ENCODE peak calls at places on chromosomes 7 and 10, in nine cellular contexts. S is heart right ventricle, D is body of pancreas, T is bronchial epithelial cell, Y is cardiac muscle cell, H is AG04449, L is AG04450, V is Calu3, B is HFF-Myc. C is an unnamed sample.

GRCh38 chr7:43204081-43204480 is 91.6 kb downstream of the HECW1 start:
- DNase-seq in S (no peak), D (no peak), T (peak), Y (peak), H (peak), L (peak), V (no peak), B (no peak), C (peak)

GRCh38 chr7:33411000-33411399 is 281.6 kb downstream of the BBS9 start:
- DNase-seq in S (no peak), D (no peak), T (no peak), Y (no peak), H (no peak), L (no peak), V (no peak), B (no peak), C (no peak)

GRCh38 chr7:41916450-41916927 is 213.6 kb upstream of the INHBA start:
- DNase-seq in S (no peak), D (no peak), T (peak), Y (peak), H (peak), L (peak), V (no peak), B (peak), C (peak)

GRCh38 chr10:47009215-47009838 is 98.1 kb downstream of the PTPN20 start:
- DNase-seq in S (no peak), D (no peak), T (no peak), Y (no peak), H (no peak), L (no peak), V (no peak), B (no peak), C (no peak)

GRCh38 chr7:3589756-3590155 is 288.7 kb downstream of the SDK1 start:
- DNase-seq in S (no peak), D (no peak), T (peak), Y (no peak), H (no peak), L (no peak), V (no peak), B (no peak), C (no peak)

GRCh38 chr10:47379445-47379785 is 4.7 kb downstream of the ZNF488 start:
- DNase-seq in S (no peak), D (no peak), T (no peak), Y (no peak), H (no peak), L (no peak), V (no peak), B (no peak), C (no peak)

GRCh38 chr10:48235501-48235900 is 39.0 kb downstream of the FRMPD2 start:
- DNase-seq in S (no peak), D (no peak), T (no peak), Y (no peak), H (no peak), L (no peak), V (no peak), B (no peak), C (no peak)

GRCh38 chr7:34750209-34750608 is 92.2 kb downstream of the NPSR1 start:
- DNase-seq in S (no peak), D (no peak), T (no peak), Y (no peak), H (no peak), L (no peak), V (no peak), B (no peak), C (no peak)

GRCh38 chr7:117582219-117582704 is 102.4 kb downstream of the CFTR start:
- DNase-seq in S (peak), D (peak), T (peak), Y (peak), H (peak), L (peak), V (no peak), B (no peak), C (peak)

GRCh38 chr7:150863946-150864345 is 11.6 kb downstream of the AOC1 start:
- DNase-seq in S (no peak), D (no peak), T (no peak), Y (no peak), H (no peak), L (no peak), V (no peak), B (no peak), C (no peak)

GRCh38 chr10:89147256-89147655 is 59.9 kb downstream of the CH25H start:
- DNase-seq in S (no peak), D (no peak), T (peak), Y (peak), H (peak), L (peak), V (no peak), B (no peak), C (peak)

GRCh38 chr10:77392851-77393250 is 244.8 kb downstream of the KCNMA1 start:
- DNase-seq in S (no peak), D (no peak), T (peak), Y (peak), H (peak), L (peak), V (peak), B (peak), C (peak)

GRCh38 chr7:115676080-115676479 is 354.5 kb downstream of the TFEC start:
- DNase-seq in S (no peak), D (no peak), T (peak), Y (peak), H (no peak), L (peak), V (peak), B (no peak), C (no peak)

GRCh38 chr7:114086906-114087651 is 168.3 kb upstream of the PPP1R3A start:
- DNase-seq in S (no peak), D (peak), T (no peak), Y (peak), H (no peak), L (no peak), V (peak), B (no peak), C (no peak)

GRCh38 chr7:2452074-2452507 is 24.1 kb downstream of the GRIFIN start:
- DNase-seq in S (no peak), D (no peak), T (no peak), Y (peak), H (no peak), L (no peak), V (peak), B (no peak), C (no peak)

GRCh38 chr7:69399038-69399800 is 199.1 kb upstream of the AUTS2 start:
- DNase-seq in S (no peak), D (no peak), T (no peak), Y (peak), H (no peak), L (no peak), V (no peak), B (no peak), C (peak)

GRCh38 chr10:58701398-58702135 is 188.9 kb downstream of the BICC1 start:
- DNase-seq in S (no peak), D (no peak), T (peak), Y (peak), H (peak), L (peak), V (no peak), B (peak), C (peak)

GRCh38 chr10:47035447-47036337 is 124.5 kb downstream of the PTPN20 start:
- DNase-seq in S (no peak), D (peak), T (no peak), Y (no peak), H (no peak), L (no peak), V (no peak), B (no peak), C (no peak)

GRCh38 chr10:103439776-103440175 is 12.4 kb downstream of the CALHM2 start:
- DNase-seq in S (no peak), D (no peak), T (no peak), Y (no peak), H (no peak), L (no peak), V (no peak), B (no peak), C (no peak)

GRCh38 chr10:30510184-30510931 is 76.4 kb downstream of the MAP3K8 start:
- DNase-seq in S (no peak), D (peak), T (peak), Y (peak), H (no peak), L (no peak), V (peak), B (no peak), C (peak)

GRCh38 chr7:25950488-25951413 is 201.2 kb upstream of the NFE2L3 start:
- DNase-seq in S (peak), D (peak), T (peak), Y (peak), H (no peak), L (no peak), V (peak), B (no peak), C (peak)

GRCh38 chr7:12228024-12228423 is 16.9 kb downstream of the TMEM106B start:
- DNase-seq in S (no peak), D (no peak), T (no peak), Y (no peak), H (no peak), L (no peak), V (no peak), B (no peak), C (no peak)

GRCh38 chr10:78429994-78430393 is 396.3 kb downstream of the RPS24 start:
- DNase-seq in S (no peak), D (no peak), T (no peak), Y (no peak), H (no peak), L (no peak), V (no peak), B (no peak), C (no peak)

GRCh38 chr10:78433722-78434535 is 400.3 kb downstream of the RPS24 start:
- DNase-seq in S (no peak), D (peak), T (no peak), Y (no peak), H (no peak), L (no peak), V (no peak), B (no peak), C (no peak)

GRCh38 chr10:78433063-78433717 is 399.5 kb downstream of the RPS24 start:
- DNase-seq in S (no peak), D (peak), T (no peak), Y (no peak), H (no peak), L (no peak), V (no peak), B (no peak), C (no peak)

GRCh38 chr10:78434886-78435285 is 401.2 kb downstream of the RPS24 start:
- DNase-seq in S (no peak), D (peak), T (no peak), Y (no peak), H (no peak), L (no peak), V (no peak), B (no peak), C (no peak)

DNA sequence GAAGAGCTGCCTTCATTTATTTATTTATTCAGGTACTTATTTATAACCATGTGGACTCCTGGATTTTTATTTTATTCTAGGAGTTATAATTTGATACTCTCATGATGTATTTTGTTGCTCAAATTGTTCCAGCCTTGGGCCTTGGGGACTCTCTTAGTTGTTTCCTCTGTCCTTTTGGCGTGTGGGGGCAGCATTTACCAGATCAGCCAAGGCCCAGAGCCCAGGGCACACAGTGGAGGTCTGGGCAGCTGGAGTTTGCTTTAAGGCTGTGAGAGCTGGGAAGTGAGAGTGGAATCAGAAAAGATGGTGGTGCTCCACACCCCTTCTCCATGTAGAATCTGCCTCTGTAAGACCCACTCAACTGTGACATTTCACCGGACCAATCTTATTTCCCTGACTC is 398.9 kb downstream of the RPS24 start:
- DNase-seq in S (no peak), D (peak), T (no peak), Y (peak), H (no peak), L (no peak), V (no peak), B (no peak), C (no peak)
- TF ChIP-seq CTCF in S (no peak), D (no peak), T (no peak), Y (peak), H (no peak), L (peak), V (no peak), B (no peak), C (no peak)

DNA sequence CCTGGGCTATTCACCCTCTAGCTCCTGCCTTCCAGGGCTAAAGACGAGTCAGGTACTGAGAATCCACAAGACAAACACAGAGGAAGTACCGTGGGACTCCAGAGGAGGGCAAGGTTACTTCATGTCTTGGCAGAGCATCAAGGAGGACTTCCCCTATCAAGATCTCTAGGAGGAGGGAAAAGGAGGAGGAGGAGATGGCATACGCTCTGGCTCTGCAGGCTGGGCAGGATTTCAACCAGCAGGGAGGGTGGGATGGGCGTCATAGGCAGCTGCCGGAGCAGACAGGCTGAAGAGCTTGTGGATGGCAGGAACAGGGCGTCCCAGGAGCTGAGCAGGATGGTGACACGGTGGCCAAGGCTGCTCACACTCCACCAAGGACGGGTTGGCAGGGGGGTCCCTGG is 21.3 kb downstream of the MDH2 start:
- DNase-seq in S (peak), D (peak), T (peak), Y (peak), H (peak), L (peak), V (peak), B (peak), C (peak)
- TF ChIP-seq CTCF in S (no peak), D (no peak), T (peak), Y (peak), H (peak), L (peak), V (no peak), B (peak), C (peak)

GRCh38 chr10:113709221-113709838 is 29.6 kb downstream of the CASP7 start:
- DNase-seq in S (no peak), D (no peak), T (peak), Y (peak), H (peak), L (peak), V (no peak), B (peak), C (peak)
- TF ChIP-seq CTCF in S (no peak), D (no peak), T (no peak), Y (no peak), H (no peak), L (no peak), V (no peak), B (no peak), C (no peak)

GRCh38 chr7:77338883-77339629 is 77.1 kb downstream of the GSAP start:
- DNase-seq in S (no peak), D (no peak), T (peak), Y (peak), H (no peak), L (no peak), V (no peak), B (no peak), C (no peak)
- TF ChIP-seq CTCF in S (no peak), D (no peak), T (no peak), Y (no peak), H (no peak), L (no peak), V (no peak), B (no peak), C (no peak)

DNA sequence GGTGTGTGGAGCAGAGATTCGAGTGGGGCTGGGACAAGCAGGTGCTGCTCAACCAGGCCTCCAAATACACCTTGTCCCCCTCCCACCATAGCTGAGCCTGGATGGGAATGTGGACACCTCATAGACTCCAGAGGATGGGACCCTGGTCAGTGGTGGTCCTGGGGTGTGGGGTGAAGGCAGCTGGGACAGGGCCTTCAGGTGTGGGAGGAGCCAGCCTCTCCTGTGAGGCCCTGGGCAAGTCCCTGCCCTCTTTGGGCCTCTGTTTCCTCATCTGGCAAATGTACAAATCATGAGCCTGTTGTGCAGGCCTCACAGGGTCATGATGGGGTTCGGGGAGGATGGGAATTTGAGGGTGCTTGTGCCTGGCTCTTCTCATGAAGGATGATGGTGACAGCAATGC is 362.9 kb upstream of the NUPR2 start:
- DNase-seq in S (no peak), D (no peak), T (no peak), Y (no peak), H (no peak), L (no peak), V (no peak), B (no peak), C (no peak)
- TF ChIP-seq CTCF in S (no peak), D (no peak), T (no peak), Y (no peak), H (no peak), L (no peak), V (no peak), B (no peak), C (no peak)

DNA sequence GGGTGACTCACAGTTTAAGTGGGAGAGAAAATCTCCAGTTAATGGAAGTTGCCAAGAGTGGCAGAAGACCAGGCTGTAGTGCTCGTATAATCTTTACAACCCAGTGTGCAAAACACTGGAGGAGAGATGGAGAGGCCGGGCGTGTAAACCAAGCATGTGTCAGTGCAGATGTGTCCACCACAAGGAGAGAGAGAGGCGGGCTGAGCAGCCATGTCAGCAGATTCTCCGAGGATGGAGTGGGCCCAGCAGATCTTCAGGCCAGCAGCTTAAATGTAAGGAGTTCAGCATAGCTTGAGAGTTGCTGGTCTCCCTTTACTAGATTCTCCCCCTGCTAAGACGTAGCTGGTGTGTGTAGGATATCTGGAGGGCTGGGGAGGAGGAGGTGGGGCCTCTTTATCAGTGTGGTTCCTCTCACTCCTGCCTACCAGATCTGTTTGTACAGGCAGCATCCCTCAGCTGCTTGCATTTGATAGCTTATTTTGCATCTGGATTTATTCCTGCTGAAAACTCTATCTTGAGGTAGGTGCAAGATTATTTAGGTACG is 13.7 kb downstream of the BPGM start:
- DNase-seq in S (no peak), D (no peak), T (no peak), Y (peak), H (no peak), L (no peak), V (no peak), B (no peak), C (no peak)
- TF ChIP-seq CTCF in S (no peak), D (no peak), T (no peak), Y (no peak), H (no peak), L (no peak), V (no peak), B (no peak), C (no peak)

GRCh38 chr7:40535678-40536077 is 400.9 kb downstream of the SUGCT start:
- DNase-seq in S (no peak), D (no peak), T (no peak), Y (no peak), H (no peak), L (no peak), V (no peak), B (no peak), C (no peak)
- TF ChIP-seq CTCF in S (no peak), D (no peak), T (no peak), Y (no peak), H (no peak), L (no peak), V (no peak), B (no peak), C (no peak)

GRCh38 chr10:121974019-121974534 is 940 bp downstream of the NSMCE4A start:
- DNase-seq in S (no peak), D (no peak), T (no peak), Y (no peak), H (no peak), L (no peak), V (no peak), B (no peak), C (no peak)

GRCh38 chr10:121976607-121977006 is 1.6 kb upstream of the NSMCE4A start:
- DNase-seq in S (no peak), D (no peak), T (no peak), Y (no peak), H (no peak), L (no peak), V (no peak), B (no peak), C (no peak)

GRCh38 chr10:121978511-121978910 is 3.5 kb upstream of the NSMCE4A start:
- DNase-seq in S (no peak), D (no peak), T (no peak), Y (no peak), H (no peak), L (no peak), V (no peak), B (no peak), C (no peak)

GRCh38 chr10:121975295-121976086 is 474 bp upstream of the NSMCE4A start:
- DNase-seq in S (no peak), D (no peak), T (no peak), Y (no peak), H (no peak), L (no peak), V (no peak), B (no peak), C (no peak)

DNA sequence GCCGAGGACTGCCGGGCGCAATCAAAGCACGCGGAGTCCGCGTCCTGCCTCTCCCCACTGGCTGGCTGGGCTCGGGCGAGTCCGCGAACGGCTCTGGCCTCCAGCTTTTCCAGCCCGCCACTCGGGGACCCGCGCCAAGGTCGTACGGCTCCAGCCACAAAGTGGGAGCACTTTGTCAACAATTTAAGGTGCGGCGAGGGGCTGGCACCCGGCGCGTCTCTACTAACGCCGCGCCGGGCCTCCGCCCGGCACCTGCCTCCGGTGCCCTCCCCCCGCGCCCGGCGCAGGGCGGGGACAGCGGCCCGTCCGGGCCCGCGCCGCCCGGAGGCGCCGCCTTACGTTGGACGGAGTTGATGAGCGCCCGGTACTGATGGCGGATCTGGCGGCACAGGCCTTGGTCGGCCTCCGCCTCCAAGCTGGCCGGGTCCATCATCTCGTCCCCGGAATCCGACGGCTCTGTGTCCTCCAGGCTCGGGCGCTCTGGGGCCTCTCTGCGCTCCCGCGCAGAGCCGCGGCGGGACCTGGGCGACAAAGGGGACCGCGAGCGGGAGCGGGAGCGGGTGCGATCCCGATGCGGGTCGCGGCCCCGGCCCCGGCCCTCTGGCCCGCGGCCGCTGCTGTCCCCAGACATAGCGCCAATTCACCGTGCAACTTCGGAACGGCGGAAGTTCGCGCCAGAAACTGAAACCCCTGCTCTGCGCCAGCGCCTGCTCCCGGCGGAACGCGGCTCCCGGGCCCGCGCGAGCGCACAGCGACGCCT is at the start of gene NSMCE4A:
- DNase-seq in S (peak), D (peak), T (peak), Y (peak), H (no peak), L (peak), V (peak), B (no peak), C (no peak)
- TF ChIP-seq CTCF in S (no peak), D (no peak), T (no peak), Y (peak), H (peak), L (peak), V (no peak), B (no peak), C (peak)